ENCODE peak calls at places on chromosomes 16 and 17, in seven cellular contexts. V is smooth muscle cell of the brain vasculature; B is AG09309; H is RKO; J is activated effector memory CD4-positive, alpha-beta T cell treated with Interleukin-2 at 50 U/mL for 16 hours; M is AG08396; X is NCI-H774. E is an unnamed sample.
A peak's percentile ranks its signal among the peaks of the same experiment; 100 is the strongest.

GRCh38 chr17:37519241-37519985 is 29.7 kb downstream of the DUSP14 start:
- DNase-seq in J (no peak), M (no peak), H (no peak), X (no peak), B (no peak), V (no peak), E (no peak)

GRCh38 chr16:89324056-89325010 is 106.8 kb downstream of the ZNF778 start:
- DNase-seq in H (peak; percentile 34), B (no peak), V (peak; percentile 51), X (no peak), J (no peak), M (no peak), E (peak; percentile 77)

GRCh38 chr17:1322014-1322428 is 42.6 kb downstream of the TRARG1 start:
- DNase-seq in X (no peak), V (no peak), H (no peak), J (no peak), B (no peak), M (no peak), E (no peak)

GRCh38 chr16:68367440-68367839 is 56.6 kb downstream of the PRMT7 start:
- DNase-seq in M (no peak), H (no peak), B (no peak), V (no peak), X (no peak), J (no peak), E (no peak)

GRCh38 chr17:47184671-47185070 is 4.4 kb downstream of the CDC27 start:
- DNase-seq in X (no peak), V (no peak), M (no peak), J (no peak), H (no peak), B (no peak), E (no peak)

GRCh38 chr17:37743612-37743874 is 1.3 kb downstream of the HNF1B start:
- DNase-seq in V (no peak), B (no peak), M (peak; percentile 31), X (no peak), J (no peak), H (no peak), E (no peak)

GRCh38 chr17:12431188-12431587 is 234.5 kb upstream of the MYOCD start:
- DNase-seq in X (no peak), H (no peak), M (no peak), B (no peak), J (no peak), V (no peak), E (no peak)

GRCh38 chr17:34010534-34010933 is 244.6 kb upstream of the CCL2 start:
- DNase-seq in B (no peak), M (no peak), V (no peak), J (no peak), H (no peak), X (no peak), E (no peak)

GRCh38 chr16:87350681-87351319 is 32.8 kb downstream of the FBXO31 start:
- DNase-seq in J (no peak), B (no peak), X (no peak), M (peak; percentile 78), H (no peak), V (no peak), E (peak; percentile 14)

GRCh38 chr17:37465058-37465616 is 24.6 kb upstream of the DUSP14 start:
- DNase-seq in M (no peak), V (no peak), H (peak; percentile 67), X (no peak), B (no peak), J (no peak), E (peak; percentile 87)

GRCh38 chr17:65158622-65159021 is 21.5 kb downstream of the RGS9 start:
- DNase-seq in J (no peak), H (no peak), B (no peak), M (no peak), X (no peak), V (no peak), E (no peak)

GRCh38 chr17:41982026-41982989 is 15.7 kb downstream of the CNP start:
- DNase-seq in J (no peak), B (no peak), X (no peak), H (no peak), M (no peak), V (no peak), E (no peak)

GRCh38 chr17:46061435-46061834 is 62.4 kb downstream of the STH start:
- DNase-seq in B (no peak), J (no peak), M (no peak), V (no peak), X (no peak), H (peak; percentile 38), E (no peak)

GRCh38 chr16:23966577-23966976 is 130.8 kb downstream of the PRKCB start:
- DNase-seq in H (no peak), J (no peak), M (no peak), V (no peak), X (no peak), B (no peak), E (no peak)

GRCh38 chr17:50021681-50022370 is 26.8 kb upstream of the DLX3 start:
- DNase-seq in B (no peak), J (no peak), H (no peak), V (no peak), M (no peak), X (no peak), E (no peak)

GRCh38 chr16:85832578-85833539 is 33.4 kb downstream of the COX4I1 start:
- DNase-seq in B (no peak), H (no peak), X (no peak), J (no peak), M (no peak), V (no peak), E (no peak)

GRCh38 chr16:27579086-27579980 is 29.4 kb downstream of the KATNIP start:
- DNase-seq in J (no peak), V (no peak), M (no peak), B (peak; percentile 25), X (no peak), H (no peak), E (no peak)

GRCh38 chr16:50519001-50519400 is 29.2 kb upstream of the NKD1 start:
- DNase-seq in B (no peak), V (no peak), X (no peak), M (no peak), H (no peak), J (no peak), E (no peak)

GRCh38 chr17:33124871-33125551 is 133.4 kb downstream of the SPACA3 start:
- DNase-seq in M (no peak), J (no peak), B (no peak), X (no peak), V (no peak), H (no peak), E (no peak)

GRCh38 chr16:2037115-2037514 is 10.4 kb downstream of the NHERF2 start:
- DNase-seq in M (no peak), B (no peak), H (no peak), V (no peak), J (no peak), X (no peak), E (no peak)

GRCh38 chr16:51150159-51150893 is 744 bp downstream of the SALL1 start:
- DNase-seq in M (no peak), B (no peak), V (no peak), J (no peak), X (no peak), H (no peak), E (no peak)

GRCh38 chr16:50183316-50183715 is 30.2 kb downstream of the TENT4B start:
- DNase-seq in J (no peak), V (no peak), X (no peak), H (peak; percentile 10), B (peak; percentile 51), M (no peak), E (no peak)

GRCh38 chr17:70332811-70333210 is 163.5 kb downstream of the KCNJ2 start:
- DNase-seq in B (no peak), J (no peak), V (no peak), H (no peak), X (peak; percentile 61), M (no peak), E (no peak)

GRCh38 chr16:27154573-27155521 is 48.5 kb upstream of the KDM8 start:
- DNase-seq in B (no peak), M (peak; percentile 76), H (peak; percentile 24), V (no peak), J (peak; percentile 40), X (no peak), E (no peak)

GRCh38 chr16:24986512-24987303 is 28.5 kb downstream of the ARHGAP17 start:
- DNase-seq in J (no peak), H (no peak), B (peak; percentile 51), X (peak; percentile 24), V (no peak), M (peak; percentile 38), E (no peak)

GRCh38 chr16:23700509-23700908 is 12.5 kb downstream of the ERN2 start:
- DNase-seq in J (no peak), H (no peak), B (no peak), X (no peak), V (no peak), M (no peak), E (no peak)

GRCh38 chr16:3672571-3673041 is 18.1 kb downstream of the DNASE1 start:
- DNase-seq in M (no peak), X (no peak), B (no peak), V (no peak), H (no peak), J (no peak), E (no peak)

GRCh38 chr16:89983550-89983949 is 35.0 kb downstream of the DEF8 start:
- DNase-seq in X (no peak), M (no peak), J (no peak), H (no peak), V (no peak), B (no peak), E (no peak)

GRCh38 chr16:78594191-78594590 is 494.7 kb downstream of the WWOX start:
- DNase-seq in M (no peak), H (no peak), J (no peak), B (no peak), V (no peak), X (no peak), E (no peak)

GRCh38 chr16:64397945-64398508 is 723.8 kb downstream of the CDH11 start:
- DNase-seq in X (no peak), H (no peak), B (no peak), V (no peak), M (no peak), J (no peak), E (peak; percentile 57)

GRCh38 chr16:56289862-56290261 is 98.6 kb downstream of the GNAO1 start:
- DNase-seq in J (no peak), B (no peak), H (no peak), X (no peak), M (no peak), V (no peak), E (no peak)

GRCh38 chr17:37092041-37092440 is 143.3 kb downstream of the AATF start:
- DNase-seq in X (no peak), H (no peak), J (no peak), V (no peak), M (no peak), B (no peak), E (no peak)

GRCh38 chr17:16973760-16974540 is 2.0 kb upstream of the TNFRSF13B start:
- DNase-seq in V (no peak), B (no peak), X (no peak), M (no peak), J (no peak), H (no peak), E (no peak)

GRCh38 chr16:8720080-8720966 is 45.9 kb downstream of the ABAT start:
- DNase-seq in J (no peak), H (no peak), B (no peak), M (no peak), V (no peak), X (peak; percentile 77), E (no peak)

GRCh38 chr17:76275382-76276068 is 10.4 kb downstream of the UBALD2 start:
- DNase-seq in V (no peak), M (no peak), H (no peak), B (no peak), X (no peak), J (no peak), E (no peak)

GRCh38 chr17:75271233-75271954 is 363 bp upstream of the MIF4GD start:
- DNase-seq in B (no peak), V (no peak), M (peak; percentile 98), X (no peak), H (peak; percentile 85), J (peak; percentile 85), E (peak; percentile 40)

GRCh38 chr16:83981799-83982198 is 13.8 kb downstream of the NECAB2 start:
- DNase-seq in B (no peak), M (no peak), X (no peak), H (no peak), J (no peak), V (no peak), E (no peak)

GRCh38 chr17:45430738-45431530 is 1.7 kb downstream of the ARHGAP27 start:
- DNase-seq in H (no peak), V (no peak), X (no peak), J (no peak), B (no peak), M (peak; percentile 64), E (no peak)